ENCODE peak calls at places on chromosomes 3 and 15, in six cellular contexts. C, L, W, J, O and E are unnamed samples. For H3K4me1, the result is how much of the 10 kb centered on the place peaks cover.

GRCh38 chr3:71710906-71711494 is 14.2 kb downstream of the EIF4E3 start:
- DNase-seq in W (peak), L (no peak), C (no peak), O (peak), J (peak), E (no peak)

GRCh38 chr3:156729460-156730179 is 55.2 kb downstream of the TIPARP start:
- DNase-seq in L (no peak), W (no peak), J (no peak), O (peak), C (no peak), E (no peak)

GRCh38 chr15:100720406-100720967 is 118.1 kb downstream of the ASB7 start:
- DNase-seq in L (no peak), C (no peak), O (no peak), W (no peak), J (no peak), E (no peak)

GRCh38 chr3:162437480-162437879 is 940.9 kb downstream of the OTOL1 start:
- DNase-seq in C (no peak), O (no peak), W (peak), J (no peak), L (no peak), E (no peak)

GRCh38 chr15:59372352-59373211 is at the start of gene MYO1E:
- DNase-seq in J (peak), O (peak), W (peak), C (peak), L (peak), E (peak)

GRCh38 chr3:18425641-18426403 is 683 bp upstream of the SATB1 start:
- DNase-seq in C (no peak), J (no peak), L (peak), O (peak), W (peak), E (no peak)

GRCh38 chr15:42371125-42371524 is 11.8 kb downstream of the CAPN3 start:
- DNase-seq in J (no peak), O (no peak), C (no peak), L (no peak), W (peak), E (no peak)

GRCh38 chr3:191282262-191283215 is 46.7 kb upstream of the CCDC50 start:
- DNase-seq in J (no peak), C (no peak), L (no peak), W (no peak), O (no peak), E (no peak)

GRCh38 chr15:41775651-41776050 is 1.4 kb downstream of the MAPKBP1 start:
- DNase-seq in C (no peak), O (no peak), L (no peak), J (no peak), W (peak), E (no peak)

GRCh38 chr3:141648055-141648910 is 89.8 kb upstream of the RNF7 start:
- DNase-seq in L (no peak), C (no peak), W (no peak), J (no peak), O (no peak), E (no peak)

GRCh38 chr3:165339753-165340152 is 143.6 kb upstream of the SLITRK3 start:
- DNase-seq in L (no peak), O (peak), C (no peak), J (no peak), W (peak), E (no peak)

GRCh38 chr15:100831466-100831865 is 48.2 kb upstream of the ALDH1A3 start:
- DNase-seq in L (no peak), O (no peak), J (no peak), W (no peak), C (no peak), E (no peak)

GRCh38 chr3:134610455-134611385 is 40.1 kb downstream of the KY start:
- DNase-seq in L (no peak), O (no peak), C (no peak), W (no peak), J (no peak), E (no peak)

GRCh38 chr15:91068966-91069365 is 31.1 kb upstream of the SV2B start:
- DNase-seq in C (no peak), L (no peak), J (no peak), W (no peak), O (no peak), E (no peak)

GRCh38 chr15:88127477-88127799 is 129.1 kb downstream of the NTRK3 start:
- DNase-seq in O (no peak), L (no peak), C (no peak), J (no peak), W (peak), E (no peak)

GRCh38 chr15:49918106-49918505 is 200.9 kb downstream of the ATP8B4 start:
- DNase-seq in L (no peak), O (no peak), C (no peak), W (peak), J (no peak), E (no peak)

GRCh38 chr15:38090648-38091047 is 156.2 kb downstream of the TMCO5A start:
- DNase-seq in O (no peak), J (no peak), W (no peak), L (no peak), C (no peak), E (no peak)

GRCh38 chr15:38522922-38523321 is 41.7 kb downstream of the RASGRP1 start:
- DNase-seq in W (no peak), C (no peak), J (no peak), L (no peak), O (no peak), E (no peak)

GRCh38 chr3:127857270-127857801 is 35.0 kb upstream of the MGLL start:
- DNase-seq in L (no peak), O (no peak), W (peak), C (no peak), J (no peak), E (no peak)

GRCh38 chr3:880371-880770 is 212.5 kb upstream of the CNTN6 start:
- DNase-seq in O (peak), C (no peak), W (no peak), J (no peak), L (no peak), E (no peak)

GRCh38 chr15:72758195-72758594 is 25.4 kb downstream of the ADPGK start:
- DNase-seq in J (no peak), W (peak), L (no peak), C (no peak), O (no peak), E (no peak)

GRCh38 chr3:149582395-149582794 is 75.4 kb downstream of the WWTR1 start:
- DNase-seq in J (no peak), W (no peak), C (no peak), O (no peak), L (no peak), E (no peak)

GRCh38 chr15:23642413-23643044 is 5.1 kb downstream of the MAGEL2 start:
- DNase-seq in W (peak), L (peak), O (peak), C (no peak), J (peak), E (peak)

GRCh38 chr3:61936344-61936937 is 375.1 kb downstream of the PTPRG start:
- DNase-seq in C (no peak), L (no peak), W (peak), O (peak), J (no peak), E (no peak)
- H3K27ac ChIP-seq in C (no peak), L (no peak), W (no peak), O (no peak), J (no peak), E (no peak)

DNA sequence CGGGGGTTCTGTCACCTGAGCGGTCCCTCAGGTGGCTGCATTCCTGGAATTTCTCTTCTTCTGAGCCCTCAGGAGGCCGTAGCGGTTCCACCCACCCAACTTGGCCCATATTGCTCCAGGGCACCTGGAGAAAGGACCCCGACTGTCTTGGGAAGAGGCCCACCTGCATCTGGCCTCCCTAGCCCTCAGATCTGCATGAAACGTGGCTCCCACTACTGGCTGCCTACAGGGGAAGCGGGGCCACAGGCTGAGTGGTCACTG is 9.9 kb upstream of the ANPEP start:
- DNase-seq in J (no peak), W (no peak), C (no peak), O (no peak), L (no peak), E (no peak)
- H3K4me1 ChIP-seq in J (half or more), W (under half), C (under half), O (under half), L (under half), E (under half)

DNA sequence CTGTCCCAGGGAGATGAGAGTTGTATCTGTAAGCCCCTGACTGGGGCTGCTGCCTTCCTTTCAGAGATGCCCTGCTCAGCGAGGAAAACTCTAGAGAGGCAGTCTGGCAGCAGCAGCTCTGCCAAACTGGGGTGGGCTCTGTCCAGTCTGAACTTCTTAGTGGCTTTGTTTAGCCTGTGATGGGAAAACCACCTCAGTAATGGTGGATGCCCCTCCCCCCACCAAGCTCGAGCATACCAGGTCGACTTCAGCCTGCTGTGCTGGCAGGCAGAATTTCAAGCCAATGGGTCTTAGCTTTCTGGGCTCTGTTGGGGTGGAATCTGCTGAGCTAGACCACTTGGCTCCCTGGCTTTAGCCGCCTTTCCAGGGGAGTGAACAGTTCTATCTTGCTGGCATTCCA is 218.3 kb downstream of the TUSC7 start:
- DNase-seq in L (no peak), C (no peak), J (no peak), O (no peak), W (no peak), E (no peak)
- H3K4me3 ChIP-seq in L (no peak), C (no peak), J (no peak), O (no peak), W (no peak), E (no peak)

DNA sequence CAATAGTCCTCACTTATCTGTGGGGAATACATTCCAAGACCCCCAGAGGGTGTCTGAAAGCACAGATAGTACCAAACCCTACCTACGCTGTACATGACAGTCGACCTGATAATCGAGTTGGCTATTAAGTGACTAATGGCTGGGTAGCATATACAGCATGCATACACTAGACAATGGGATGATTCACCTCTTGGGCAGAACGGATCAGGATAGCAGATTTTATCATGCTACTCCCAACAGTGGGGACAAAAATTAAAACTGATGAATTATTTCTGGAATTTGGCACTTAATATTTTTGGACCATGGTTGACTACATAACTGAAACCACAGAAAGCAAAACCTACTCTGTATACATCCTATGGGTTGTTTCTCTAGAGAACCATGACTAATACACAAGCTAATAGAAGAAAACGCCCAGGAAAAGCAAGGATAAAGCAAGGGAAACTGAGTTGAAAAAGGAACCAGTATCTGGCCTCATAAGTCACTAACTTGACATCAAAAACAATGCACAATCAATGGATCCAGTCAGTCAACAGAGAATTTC is 15.5 kb downstream of the ATG3 start:
- DNase-seq in C (no peak), L (no peak), W (peak), J (no peak), O (no peak), E (no peak)
- H3K27ac ChIP-seq in C (no peak), L (no peak), W (no peak), J (no peak), O (no peak), E (no peak)

DNA sequence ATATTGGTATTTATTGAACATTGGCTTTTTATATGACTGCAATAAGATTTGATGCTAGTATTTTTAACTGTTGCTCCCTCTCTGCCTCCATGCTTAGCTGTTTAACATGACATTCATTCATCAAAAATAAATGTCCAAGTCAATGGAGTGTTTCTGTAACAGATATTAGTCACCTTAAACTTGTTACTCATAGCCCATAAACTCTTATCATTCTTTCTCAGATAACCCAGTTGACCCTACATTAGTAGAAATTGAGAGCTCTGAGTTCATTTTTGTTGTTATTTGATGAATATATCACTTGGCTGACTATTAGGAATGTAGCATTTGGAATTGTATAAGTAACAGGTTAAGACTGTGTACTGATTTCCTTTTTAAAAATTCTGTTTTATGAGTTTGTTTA is 201.1 kb downstream of the UBE2E2 start:
- DNase-seq in W (no peak), O (no peak), C (no peak), L (no peak), J (no peak), E (no peak)
- H3K4me1 ChIP-seq in W (under half), O (under half), C (under half), L (under half), J (under half), E (under half)

DNA sequence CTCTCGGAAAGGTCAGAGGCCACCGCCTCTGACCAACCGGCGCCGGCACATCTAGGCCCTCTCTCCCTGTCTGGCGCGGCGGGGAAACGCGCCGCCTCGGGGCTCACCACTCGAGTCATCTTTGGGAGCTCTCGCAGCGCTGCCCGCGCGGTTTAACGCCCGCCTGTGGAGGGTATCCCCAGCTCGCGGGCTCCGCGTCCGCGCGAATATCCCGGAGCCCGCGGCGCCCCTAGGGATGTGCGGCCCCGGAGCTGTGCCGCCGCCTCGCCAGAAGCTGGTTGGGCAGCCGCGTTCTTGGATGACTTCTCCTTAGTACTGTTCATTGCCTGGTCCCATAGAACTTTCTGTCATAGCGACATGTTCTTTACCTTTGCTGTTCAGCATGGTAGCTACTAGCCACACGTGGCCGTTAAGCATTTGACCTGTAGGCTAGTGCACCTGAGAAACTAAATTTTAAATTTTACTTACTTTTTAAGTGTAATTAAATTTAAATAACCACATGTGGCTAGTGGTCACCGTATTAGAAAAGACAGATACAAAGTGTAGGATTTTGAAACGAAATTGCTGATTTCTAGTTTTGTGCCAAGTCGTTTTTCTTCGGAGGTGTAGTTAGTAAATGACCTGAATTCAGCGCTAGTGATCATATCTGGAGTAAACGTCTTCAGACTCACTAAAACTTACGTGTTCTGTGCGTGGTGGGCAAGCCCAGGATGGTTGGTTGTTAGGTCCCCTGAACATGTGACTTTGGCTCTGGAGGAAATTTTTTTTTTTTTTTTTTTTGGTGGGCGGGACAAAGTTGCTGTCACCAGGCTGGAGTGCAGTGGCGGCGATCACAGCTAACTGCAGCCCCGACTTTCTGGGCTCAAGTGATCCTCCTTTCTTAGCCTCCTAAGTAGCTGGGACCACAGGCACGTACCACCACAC is 835 bp downstream of the ARIH2 start:
- DNase-seq in O (peak), L (peak), C (no peak), W (peak), J (peak), E (no peak)
- H3K4me3 ChIP-seq in O (peak), L (peak), C (peak), W (peak), J (peak), E (peak)

GRCh38 chr3:13021141-13021933 is 51.9 kb downstream of the IQSEC1 start:
- DNase-seq in L (peak), J (no peak), W (no peak), C (peak), O (no peak), E (no peak)
- H3K27ac ChIP-seq in L (no peak), J (no peak), W (no peak), C (peak), O (no peak), E (no peak)

GRCh38 chr15:31362886-31363285 is 36.3 kb downstream of the KLF13 start:
- DNase-seq in C (no peak), W (no peak), O (no peak), L (no peak), J (no peak), E (no peak)

GRCh38 chr15:31366169-31366734 is 39.6 kb downstream of the KLF13 start:
- DNase-seq in J (no peak), L (no peak), O (no peak), W (peak), C (peak), E (no peak)

GRCh38 chr15:31365655-31366127 is 39.1 kb downstream of the KLF13 start:
- DNase-seq in C (peak), O (peak), W (peak), L (peak), J (no peak), E (peak)

GRCh38 chr15:31365032-31365654 is 38.5 kb downstream of the KLF13 start:
- DNase-seq in J (no peak), O (no peak), L (no peak), C (no peak), W (no peak), E (no peak)

DNA sequence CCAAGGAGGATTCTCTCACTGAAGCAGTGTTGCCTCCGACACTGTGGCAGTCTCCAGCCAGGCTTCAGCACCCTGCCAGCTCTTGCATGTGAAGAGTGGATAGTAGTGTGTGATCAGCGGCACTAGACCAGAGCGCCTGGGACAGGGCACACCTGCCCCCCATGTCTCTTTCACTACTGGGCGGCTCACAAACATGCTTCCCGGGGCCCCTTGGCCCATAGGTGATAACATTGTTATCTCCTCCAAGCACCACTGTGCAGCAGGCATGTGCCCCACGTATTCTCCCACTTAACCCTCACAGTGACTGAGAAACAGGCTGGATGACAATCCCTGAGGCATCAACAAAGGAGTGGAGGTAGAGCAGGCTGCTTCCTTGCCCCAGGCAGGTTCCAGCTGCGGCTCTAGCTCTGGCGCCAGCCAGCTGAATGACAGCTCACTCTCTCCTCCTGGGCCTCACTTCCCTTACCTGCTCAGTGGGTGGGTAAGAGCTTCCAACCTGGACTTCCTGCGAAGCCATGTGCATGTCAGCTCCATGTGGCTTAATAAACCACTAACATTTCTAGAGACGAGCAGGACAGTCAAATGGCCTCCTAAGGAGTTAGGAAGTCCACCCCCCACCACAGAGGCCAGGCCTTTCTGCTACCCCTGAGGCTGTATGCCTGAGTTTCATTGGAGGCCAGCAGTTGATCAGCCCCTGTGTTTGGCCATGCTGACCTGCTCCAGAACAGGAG is 37.8 kb downstream of the KLF13 start:
- DNase-seq in W (no peak), J (no peak), O (peak), C (peak), L (no peak), E (no peak)
- H3K4me1 ChIP-seq in W (half or more), J (under half), O (half or more), C (half or more), L (half or more), E (under half)